ENCODE peak calls at places on chromosomes 11 and 22, in four cellular contexts. L is DND-41, R is NT2/D1, I is mammary epithelial cell. P is an unnamed sample.

GRCh38 chr11:86696451-86696850 is 24.0 kb upstream of the ME3 start:
- DNase-seq in L (no peak), R (no peak), I (no peak), P (no peak)

GRCh38 chr11:70252844-70253243 is 17.6 kb upstream of the PPFIA1 start:
- DNase-seq in L (no peak), R (no peak), I (no peak), P (no peak)

GRCh38 chr11:134098566-134099184 is 29.8 kb downstream of the JAM3 start:
- DNase-seq in L (no peak), R (peak; percentile 11), I (peak; percentile 11), P (no peak)

GRCh38 chr11:7666292-7666866 is 6.9 kb downstream of the CYB5R2 start:
- DNase-seq in L (no peak), R (no peak), I (no peak), P (no peak)

GRCh38 chr11:31847761-31848160 is 36.6 kb upstream of the PAX6 start:
- DNase-seq in L (no peak), R (no peak), I (no peak), P (no peak)

GRCh38 chr11:34565417-34566208 is 52.0 kb upstream of the ELF5 start:
- DNase-seq in L (peak; percentile 27), R (peak; percentile 32), I (no peak), P (peak; percentile 39)

GRCh38 chr11:3835100-3835485 is 5.7 kb downstream of the RHOG start:
- DNase-seq in L (no peak), R (no peak), I (no peak), P (no peak)

GRCh38 chr11:3837793-3838192 is 3.0 kb downstream of the RHOG start:
- DNase-seq in L (no peak), R (no peak), I (no peak), P (peak; percentile 49)

GRCh38 chr11:122697636-122698167 is 42.2 kb downstream of the UBASH3B start:
- DNase-seq in L (peak; percentile 81), R (no peak), I (peak; percentile 77), P (no peak)

GRCh38 chr11:120800206-120800605 is 223.7 kb upstream of the TBCEL start:
- DNase-seq in L (no peak), R (no peak), I (no peak), P (no peak)

GRCh38 chr11:62665630-62666258 is 632 bp downstream of the CSKMT start:
- DNase-seq in L (peak; percentile 78), R (no peak), I (no peak), P (peak; percentile 64)

GRCh38 chr22:20420157-20420842 is 17.3 kb downstream of the SCARF2 start:
- DNase-seq in L (no peak), R (no peak), I (no peak), P (no peak)

GRCh38 chr11:110148775-110149744 is 55.9 kb downstream of the ZC3H12C start:
- DNase-seq in L (no peak), R (no peak), I (peak; percentile 73), P (no peak)

GRCh38 chr22:22800716-22801115 is 86.9 kb upstream of the IGLL5 start:
- DNase-seq in L (no peak), R (no peak), I (no peak), P (no peak)

GRCh38 chr11:119800171-119800570 is 71.2 kb upstream of the NECTIN1 start:
- DNase-seq in L (no peak), R (no peak), I (no peak), P (no peak)

GRCh38 chr11:32088117-32088941 is 2.5 kb upstream of the RCN1 start:
- DNase-seq in L (peak; percentile 21), R (no peak), I (peak; percentile 84), P (peak; percentile 38)

GRCh38 chr11:62889484-62890437 is 9.1 kb downstream of the SLC3A2 start:
- DNase-seq in L (peak; percentile 46), R (no peak), I (no peak), P (peak; percentile 66)

GRCh38 chr11:117052196-117053149 is 45.8 kb downstream of the SIK3 start:
- DNase-seq in L (no peak), R (no peak), I (no peak), P (no peak)

GRCh38 chr22:48885919-48886305 is 941.8 kb downstream of the BRD1 start:
- DNase-seq in L (no peak), R (no peak), I (no peak), P (no peak)

GRCh38 chr11:10158461-10158860 is 135.6 kb downstream of the SBF2 start:
- DNase-seq in L (no peak), R (no peak), I (peak; percentile 20), P (no peak)

DNA sequence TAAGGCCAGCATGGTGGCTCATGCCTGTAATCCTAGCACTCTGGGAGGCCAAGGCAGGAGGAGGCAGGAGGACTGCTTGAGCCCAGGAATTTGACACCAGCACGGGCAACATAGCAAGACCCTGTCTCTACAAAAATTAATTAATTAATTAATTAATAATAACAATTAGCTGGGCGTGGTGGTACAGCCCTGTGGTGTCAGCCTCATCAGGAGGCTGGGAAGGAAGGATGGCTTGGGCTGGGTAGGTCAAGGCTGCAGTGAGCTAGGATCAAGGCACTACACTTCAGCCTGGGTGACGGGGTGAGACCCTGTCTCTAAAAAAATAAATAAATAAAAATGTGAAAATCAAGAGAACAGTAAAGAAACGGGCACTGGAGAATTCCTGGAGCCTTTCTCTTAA is 1.3 kb downstream of the ARFGAP3 start:
- DNase-seq in L (no peak), R (no peak), I (no peak), P (no peak)
- H3K9ac ChIP-seq in L (peak overlapping the region; percentile 84), R (peak overlapping the region; percentile 86), I (peak overlapping the region; percentile 95), P (peak overlapping the region; percentile 87)

GRCh38 chr11:72070486-72070885 is 9.9 kb downstream of the NUMA1 start:
- DNase-seq in L (no peak), R (no peak), I (no peak), P (no peak)

GRCh38 chr11:72075109-72075508 is 5.2 kb downstream of the NUMA1 start:
- DNase-seq in L (no peak), R (peak; percentile 13), I (no peak), P (no peak)

GRCh38 chr11:72069200-72069599 is 11.1 kb downstream of the NUMA1 start:
- DNase-seq in L (no peak), R (no peak), I (no peak), P (no peak)

GRCh38 chr11:72069787-72070251 is 10.5 kb downstream of the NUMA1 start:
- DNase-seq in L (no peak), R (no peak), I (peak; percentile 74), P (peak; percentile 87)

DNA sequence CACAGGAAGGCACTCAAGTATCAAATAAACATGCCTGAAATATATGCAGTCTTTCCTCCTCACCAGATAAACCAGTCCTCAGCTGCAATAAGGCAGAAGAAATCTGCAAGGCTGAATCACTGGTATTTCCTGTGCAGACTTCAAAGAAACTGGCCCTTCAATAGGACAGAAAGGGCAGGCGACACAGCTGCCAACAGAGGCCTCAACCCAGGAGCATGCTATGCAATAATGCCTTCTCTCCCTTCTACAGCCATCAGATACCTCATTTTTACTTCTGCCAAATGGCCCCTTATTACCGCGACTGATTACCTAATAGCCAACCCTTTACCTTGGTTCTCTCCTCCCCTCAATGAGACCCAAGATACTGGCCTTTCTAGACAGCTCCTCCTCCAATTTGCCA is 8.0 kb downstream of the NUMA1 start:
- DNase-seq in L (peak; percentile 13), R (no peak), I (peak; percentile 70), P (no peak)
- H3K9ac ChIP-seq in L (no peak overlapping the region), R (no peak overlapping the region), I (no peak overlapping the region), P (no peak overlapping the region)

DNA sequence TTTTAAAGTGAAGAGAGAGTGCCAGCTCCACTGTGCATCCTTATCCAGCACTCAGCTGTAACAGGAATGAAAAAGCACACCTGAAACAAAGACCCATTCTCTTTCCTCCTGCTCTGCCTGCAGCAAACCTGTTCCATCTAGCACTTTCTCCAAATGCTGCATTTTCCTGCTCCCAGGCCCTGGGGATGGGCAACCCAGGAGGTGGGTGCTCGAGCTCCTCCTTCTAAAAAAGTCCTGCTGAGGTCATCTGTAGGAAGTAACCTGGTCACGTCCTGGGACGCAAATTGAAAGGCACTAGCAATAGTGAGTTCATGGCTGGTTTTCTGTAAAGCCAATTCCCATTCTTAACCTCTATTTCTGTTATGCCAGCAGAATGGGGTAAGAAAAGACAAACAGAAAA is 173.7 kb downstream of the MAML2 start:
- DNase-seq in L (no peak), R (no peak), I (peak; percentile 32), P (no peak)
- H3K9ac ChIP-seq in L (no peak overlapping the region), R (no peak overlapping the region), I (peak overlapping the region; percentile 48), P (no peak overlapping the region)

GRCh38 chr11:23314162-23314561 is 453.9 kb upstream of the CCDC179 start:
- DNase-seq in L (no peak), R (no peak), I (no peak), P (no peak)
- H3K9ac ChIP-seq in L (no peak overlapping the region), R (no peak overlapping the region), I (no peak overlapping the region), P (no peak overlapping the region)

GRCh38 chr11:114174712-114175495 is 115.4 kb downstream of the ZBTB16 start:
- DNase-seq in L (no peak), R (no peak), I (no peak), P (no peak)
- H3K9ac ChIP-seq in L (no peak overlapping the region), R (no peak overlapping the region), I (no peak overlapping the region), P (no peak overlapping the region)

GRCh38 chr22:45512363-45512762 is 9.7 kb downstream of the FBLN1 start:
- DNase-seq in L (no peak), R (no peak), I (no peak), P (no peak)
- H3K9ac ChIP-seq in L (no peak overlapping the region), R (peak overlapping the region; percentile 45), I (no peak overlapping the region), P (no peak overlapping the region)

DNA sequence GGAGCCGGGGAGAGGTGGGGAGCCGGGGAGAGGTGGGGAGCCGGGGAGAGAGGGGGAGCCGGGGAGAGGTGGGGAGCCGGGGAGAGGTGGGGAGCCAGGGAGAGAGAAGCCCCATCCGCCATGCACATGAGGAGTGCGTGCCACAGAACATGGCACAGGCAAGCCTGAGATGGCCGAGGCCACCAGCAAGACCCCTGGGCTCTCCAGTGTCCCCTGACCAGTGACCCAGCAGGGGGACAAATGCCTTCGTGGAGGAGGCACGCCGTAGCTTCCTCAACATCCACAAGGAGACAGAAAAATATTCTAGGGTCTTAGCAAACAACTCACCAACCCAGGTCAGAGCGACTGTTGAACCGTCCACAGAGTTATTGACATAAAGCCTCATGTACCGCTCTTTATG is 618.8 kb downstream of the TBC1D22A start:
- DNase-seq in L (no peak), R (no peak), I (no peak), P (no peak)
- H3K9ac ChIP-seq in L (no peak overlapping the region), R (no peak overlapping the region), I (no peak overlapping the region), P (no peak overlapping the region)

DNA sequence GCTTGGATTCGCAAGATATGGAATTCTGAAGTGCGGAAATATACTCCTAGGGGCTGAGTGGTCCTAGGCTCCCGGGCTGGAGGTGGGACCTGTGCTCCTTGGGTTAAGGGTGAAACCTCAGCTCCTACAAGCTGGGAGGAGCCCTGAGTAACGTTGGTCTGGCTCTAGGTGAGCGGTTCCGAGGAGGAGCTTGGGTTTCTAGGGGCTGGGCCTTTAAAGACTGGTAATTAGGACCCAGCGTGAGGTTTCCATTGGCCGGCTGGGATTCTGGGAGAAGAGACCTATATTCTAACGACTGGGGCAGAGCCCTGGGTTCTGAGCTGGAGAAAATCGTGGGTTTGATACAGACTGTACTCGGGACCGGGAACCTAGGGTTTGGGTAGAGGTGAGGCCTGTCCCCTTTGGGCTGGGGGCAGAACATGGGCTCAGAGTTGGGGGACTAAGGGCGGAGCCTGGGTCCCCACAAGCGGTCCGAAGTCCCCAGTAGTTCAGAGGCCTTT is 882 bp upstream of the MAP4K2 start:
- DNase-seq in L (peak; percentile 19), R (no peak), I (no peak), P (peak; percentile 41)
- H3K9ac ChIP-seq in L (peak overlapping the region; percentile 54), R (peak overlapping the region; percentile 69), I (peak overlapping the region; percentile 74), P (peak overlapping the region; percentile 42)

P was measured in colonic mucosa.